ENCODE peak calls at places on chromosomes 11 and 22, in five cellular contexts. B is neural progenitor cell; V is HEK293T; P is activated T-cell treated with anti-CD3 and anti-CD28 coated beads, Interleukin-2, amount 50 U/mL, for 24 hours; U is Kasumi-1. X is an unnamed sample.

GRCh38 chr11:130467116-130467990 is 18.9 kb downstream of the ADAMTS15 start:
- DNase-seq in B (no peak), V (no peak), P (no peak), U (peak), X (no peak)

GRCh38 chr11:114017723-114018122 is 41.8 kb upstream of the ZBTB16 start:
- DNase-seq in B (no peak), V (no peak), P (no peak), U (no peak), X (no peak)

GRCh38 chr11:74020537-74020936 is 11.7 kb upstream of the UCP3 start:
- DNase-seq in B (no peak), V (no peak), P (no peak), U (peak), X (no peak)

GRCh38 chr11:104365676-104366075 is 201.7 kb upstream of the PDGFD start:
- DNase-seq in B (no peak), V (no peak), P (no peak), U (no peak), X (no peak)

GRCh38 chr11:4619514-4619913 is 11.5 kb upstream of the TRIM68 start:
- DNase-seq in B (no peak), V (no peak), P (no peak), U (no peak), X (no peak)

GRCh38 chr11:8794677-8795103 is 112.1 kb downstream of the RPL27A start:
- DNase-seq in B (no peak), V (peak), P (no peak), U (no peak), X (peak)

GRCh38 chr22:24543679-24544243 is 11.2 kb downstream of the GUCD1 start:
- DNase-seq in B (no peak), V (no peak), P (no peak), U (no peak), X (no peak)

GRCh38 chr22:19432092-19432844 is at the start of gene MRPL40:
- DNase-seq in B (peak), V (peak), P (peak), U (peak), X (peak)

GRCh38 chr11:70901951-70902521 is 350.3 kb downstream of the SHANK2 start:
- DNase-seq in B (no peak), V (no peak), P (no peak), U (no peak), X (no peak)

GRCh38 chr11:1290052-1291040 is 19.1 kb downstream of the TOLLIP start:
- DNase-seq in B (no peak), V (no peak), P (no peak), U (no peak), X (no peak)

GRCh38 chr22:19903513-19903912 is 38.1 kb upstream of the COMT start:
- DNase-seq in B (no peak), V (no peak), P (no peak), U (no peak), X (no peak)

GRCh38 chr11:22976146-22976545 is 115.9 kb upstream of the CCDC179 start:
- DNase-seq in B (no peak), V (no peak), P (no peak), U (peak), X (no peak)

GRCh38 chr11:70567680-70568503 is 169.6 kb downstream of the CTTN start:
- DNase-seq in B (peak), V (no peak), P (no peak), U (no peak), X (no peak)

GRCh38 chr11:112963368-112963955 is 2.2 kb downstream of the NCAM1 start:
- DNase-seq in B (peak), V (no peak), P (no peak), U (no peak), X (no peak)

GRCh38 chr11:111510311-111510710 is 1.9 kb downstream of the BTG4 start:
- DNase-seq in B (no peak), V (no peak), P (no peak), U (no peak), X (no peak)

GRCh38 chr11:2791521-2792375 is 92.0 kb upstream of the KCNQ1OT1 start:
- DNase-seq in B (no peak), V (no peak), P (peak), U (no peak), X (no peak)

GRCh38 chr22:43013355-43014061 is 1.4 kb downstream of the PACSIN2 start:
- DNase-seq in B (no peak), V (no peak), P (no peak), U (no peak), X (no peak)